ENCODE peak calls at places on chromosome 21, in ten cellular contexts. O is ELR; T is heart left ventricle; H is dorsolateral prefrontal cortex; N is CD4-positive, alpha-beta memory T cell; Z is astrocyte of the hippocampus; M is endothelial cell; Y is NT2/D1; D is stimulated activated CD4-positive, alpha-beta T cell treated with anti-CD3 and anti-CD28 coated beads, Interleukin-4, amount 100 ng/mL, for 24 hours; S is cardiac fibroblast. L is an unnamed sample.

GRCh38 chr21:26814374-26814773 is 30.8 kb downstream of the ADAMTS1 start:
- DNase-seq in O (no peak), Y (no peak), T (no peak), N (no peak), D (no peak), H (no peak), M (no peak), Z (peak), S (peak), L (no peak)

GRCh38 chr21:42063206-42063577 is 7.9 kb upstream of the UMODL1 start:
- DNase-seq in D (no peak), O (no peak), T (peak), N (no peak), Y (no peak), H (no peak), S (no peak), M (no peak), Z (no peak), L (no peak)

GRCh38 chr21:27406297-27407009 is 439.6 kb upstream of the ADAMTS5 start:
- DNase-seq in O (no peak), S (peak), Z (no peak), Y (no peak), N (no peak), M (no peak), T (no peak), H (no peak), D (no peak), L (no peak)

GRCh38 chr21:40165671-40166070 is 298.4 kb downstream of the PCP4 start:
- DNase-seq in Z (peak), D (no peak), O (no peak), S (no peak), T (no peak), N (no peak), M (no peak), H (no peak), Y (peak), L (no peak)

GRCh38 chr21:25572895-25573310 is 34.4 kb downstream of the MRPL39 start:
- DNase-seq in O (peak), H (no peak), N (peak), Z (peak), Y (no peak), D (no peak), T (no peak), M (no peak), S (peak), L (no peak)

GRCh38 chr21:16968436-16968835 is 544.4 kb upstream of the CXADR start:
- DNase-seq in M (no peak), N (no peak), T (no peak), O (no peak), H (no peak), Y (no peak), S (no peak), Z (peak), D (no peak), L (no peak)

GRCh38 chr21:39001341-39001740 is 181.9 kb downstream of the PSMG1 start:
- DNase-seq in M (no peak), Z (no peak), O (peak), D (no peak), S (peak), H (no peak), N (no peak), Y (no peak), T (no peak), L (no peak)

GRCh38 chr21:27423073-27423472 is 456.2 kb upstream of the ADAMTS5 start:
- DNase-seq in M (no peak), N (no peak), Z (peak), H (no peak), Y (no peak), T (peak), O (peak), D (no peak), S (peak), L (no peak)

GRCh38 chr21:31732891-31733520 is 1.1 kb upstream of the SCAF4 start:
- DNase-seq in Y (peak), O (peak), N (no peak), T (no peak), Z (no peak), S (no peak), H (no peak), D (peak), M (no peak), L (no peak)

GRCh38 chr21:42220138-42220701 is 1.3 kb downstream of the ABCG1 start:
- DNase-seq in M (peak), S (peak), Y (peak), O (peak), H (peak), T (peak), Z (peak), N (peak), D (peak), L (no peak)

GRCh38 chr21:34311561-34312330 is 52.1 kb upstream of the KCNE2 start:
- DNase-seq in S (no peak), O (no peak), N (no peak), Z (no peak), Y (no peak), D (no peak), M (no peak), H (no peak), T (no peak), L (no peak)

GRCh38 chr21:41954654-41955499 is 1.1 kb upstream of the C2CD2 start:
- DNase-seq in D (no peak), H (no peak), S (no peak), O (no peak), M (no peak), Y (no peak), Z (no peak), N (no peak), T (no peak), L (no peak)

GRCh38 chr21:34882719-34883131 is 166.4 kb downstream of the RUNX1 start:
- DNase-seq in T (no peak), D (no peak), M (no peak), Y (no peak), N (no peak), O (peak), H (no peak), S (no peak), Z (peak), L (no peak)

GRCh38 chr21:17793675-17794123 is 25.5 kb downstream of the C21orf91 start:
- DNase-seq in N (peak), D (no peak), Y (no peak), O (peak), M (no peak), T (no peak), S (peak), Z (peak), H (no peak), L (no peak)

GRCh38 chr21:15134711-15135110 is 69.9 kb upstream of the NRIP1 start:
- DNase-seq in Z (no peak), T (no peak), Y (no peak), M (no peak), H (no peak), S (no peak), D (no peak), N (no peak), O (no peak), L (no peak)

GRCh38 chr21:33751533-33751932 is 109.2 kb downstream of the ITSN1 start:
- DNase-seq in Y (no peak), Z (no peak), H (no peak), T (no peak), O (no peak), N (no peak), D (no peak), S (no peak), M (no peak), L (no peak)

GRCh38 chr21:42535602-42536171 is 22.0 kb downstream of the SLC37A1 start:
- DNase-seq in S (no peak), D (no peak), O (no peak), Z (no peak), T (no peak), N (no peak), H (no peak), M (no peak), Y (no peak), L (no peak)

GRCh38 chr21:45324430-45325205 is 36.9 kb upstream of the POFUT2 start:
- DNase-seq in T (peak), O (peak), M (no peak), D (no peak), Y (no peak), H (no peak), N (no peak), S (no peak), Z (peak), L (no peak)

GRCh38 chr21:21226472-21226871 is 228.3 kb downstream of the NCAM2 start:
- DNase-seq in Z (no peak), T (no peak), H (no peak), O (no peak), S (no peak), M (no peak), D (no peak), N (no peak), Y (no peak), L (no peak)

GRCh38 chr21:29394051-29394450 is 95.3 kb downstream of the BACH1 start:
- DNase-seq in D (no peak), T (no peak), H (no peak), Z (no peak), S (no peak), N (no peak), Y (no peak), M (no peak), O (no peak), L (no peak)

GRCh38 chr21:29091032-29091431 is 17.6 kb upstream of the CCT8 start:
- DNase-seq in N (no peak), D (no peak), T (no peak), O (peak), M (no peak), Z (peak), S (peak), H (no peak), Y (no peak), L (no peak)

GRCh38 chr21:43345746-43346409 is 81.1 kb downstream of the SIK1 start:
- DNase-seq in N (no peak), T (no peak), D (no peak), S (peak), H (no peak), M (no peak), O (peak), Z (peak), Y (no peak), L (no peak)

GRCh38 chr21:17388226-17388625 is 124.6 kb upstream of the CXADR start:
- DNase-seq in Z (no peak), S (no peak), O (no peak), T (no peak), Y (no peak), H (peak), N (no peak), D (no peak), M (no peak), L (no peak)

GRCh38 chr21:44958471-44959191 is 18.8 kb downstream of the SLX9 start:
- DNase-seq in S (peak), Z (peak), T (peak), D (no peak), M (peak), O (no peak), H (no peak), N (no peak), Y (no peak), L (no peak)